ENCODE peak calls at places on chromosome 5, in six cellular contexts. J is HepG2, L is GM12878, B is GM12891, G is H1, W is K562. Y is an unnamed sample.

GRCh38 chr5:107058239-107058638 is 612.5 kb downstream of the EFNA5 start:
- DNase-seq in J (no peak), L (no peak), B (no peak), G (no peak), W (no peak), Y (no peak)

GRCh38 chr5:1888541-1889251 is 6.0 kb upstream of the IRX4 start:
- DNase-seq in J (no peak), L (no peak), B (no peak), G (no peak), W (no peak), Y (no peak)

GRCh38 chr5:91079037-91079436 is 304.1 kb downstream of the ARRDC3 start:
- DNase-seq in J (no peak), L (peak), B (no peak), G (no peak), W (no peak), Y (no peak)

GRCh38 chr5:127410906-127411780 is 106.3 kb upstream of the PRRC1 start:
- DNase-seq in J (no peak), L (peak), B (no peak), G (no peak), W (no peak), Y (no peak)

GRCh38 chr5:169258372-169259000 is 42.5 kb downstream of the SLIT3 start:
- DNase-seq in J (no peak), L (no peak), B (no peak), G (no peak), W (no peak), Y (no peak)

GRCh38 chr5:51960617-51961115 is 577.4 kb downstream of the ISL1 start:
- DNase-seq in J (no peak), L (no peak), B (no peak), G (no peak), W (no peak), Y (no peak)

GRCh38 chr5:10303201-10303600 is 4.5 kb downstream of the CMBL start:
- DNase-seq in J (no peak), L (no peak), B (no peak), G (no peak), W (no peak), Y (no peak)

GRCh38 chr5:177550120-177550519 is 4.2 kb downstream of the FAM193B start:
- DNase-seq in J (no peak), L (no peak), B (no peak), G (no peak), W (no peak), Y (no peak)

GRCh38 chr5:135978212-135978631 is 23.4 kb upstream of the LECT2 start:
- DNase-seq in J (no peak), L (no peak), B (no peak), G (no peak), W (no peak), Y (no peak)

GRCh38 chr5:84344788-84345187 is 39.9 kb downstream of the EDIL3 start:
- DNase-seq in J (no peak), L (no peak), B (no peak), G (no peak), W (no peak), Y (no peak)

GRCh38 chr5:178213748-178214151 is 9.4 kb downstream of the HNRNPAB start:
- DNase-seq in J (no peak), L (no peak), B (no peak), G (no peak), W (no peak), Y (no peak)

GRCh38 chr5:154367101-154367500 is 78.7 kb upstream of the SAP30L start:
- DNase-seq in J (no peak), L (no peak), B (peak), G (no peak), W (no peak), Y (no peak)

GRCh38 chr5:82074968-82075367 is 103.1 kb downstream of the ATG10 start:
- DNase-seq in J (no peak), L (no peak), B (no peak), G (no peak), W (no peak), Y (no peak)

DNA sequence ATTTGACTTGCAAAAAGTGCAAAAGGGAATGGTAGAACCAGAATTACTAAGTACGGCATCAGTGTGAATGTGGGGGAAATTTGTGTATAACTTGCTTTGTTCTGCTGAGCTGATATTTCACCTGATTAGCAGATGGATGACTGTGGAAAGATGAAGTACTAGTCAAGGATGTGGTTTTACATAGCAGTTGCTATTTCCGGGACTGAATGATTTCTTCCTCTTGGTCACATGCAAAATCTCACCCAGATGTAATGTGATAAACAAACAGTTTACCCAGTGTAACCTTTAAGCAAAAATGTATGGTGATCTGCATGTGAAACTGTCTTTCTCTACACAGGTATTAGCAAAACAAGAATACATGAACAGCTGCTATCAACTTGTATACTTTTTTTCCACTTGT is 46.1 kb downstream of the DCP2 start:
- DNase-seq in J (no peak), L (peak), B (no peak), G (no peak), W (no peak), Y (no peak)
- TF ChIP-seq POLR2A in J (no peak), L (no peak), B (no peak), G (peak), W (no peak), Y (no peak)

GRCh38 chr5:118606940-118607339 is 381.4 kb downstream of the DTWD2 start:
- DNase-seq in J (no peak), L (no peak), B (no peak), G (no peak), W (no peak), Y (no peak)

GRCh38 chr5:118616281-118616680 is 372.1 kb downstream of the DTWD2 start:
- DNase-seq in J (no peak), L (peak), B (no peak), G (no peak), W (no peak), Y (no peak)

GRCh38 chr5:118605761-118606160 is 382.6 kb downstream of the DTWD2 start:
- DNase-seq in J (no peak), L (no peak), B (no peak), G (no peak), W (no peak), Y (no peak)

GRCh38 chr5:118614701-118615475 is 373.5 kb downstream of the DTWD2 start:
- DNase-seq in J (no peak), L (no peak), B (no peak), G (no peak), W (no peak), Y (no peak)

GRCh38 chr5:118611332-118611945 is 376.9 kb downstream of the DTWD2 start:
- DNase-seq in J (peak), L (no peak), B (peak), G (no peak), W (peak), Y (no peak)
- TF ChIP-seq TAF1 in J (no peak), L (no peak), B (no peak), G (no peak), W (no peak), Y (no peak)

DNA sequence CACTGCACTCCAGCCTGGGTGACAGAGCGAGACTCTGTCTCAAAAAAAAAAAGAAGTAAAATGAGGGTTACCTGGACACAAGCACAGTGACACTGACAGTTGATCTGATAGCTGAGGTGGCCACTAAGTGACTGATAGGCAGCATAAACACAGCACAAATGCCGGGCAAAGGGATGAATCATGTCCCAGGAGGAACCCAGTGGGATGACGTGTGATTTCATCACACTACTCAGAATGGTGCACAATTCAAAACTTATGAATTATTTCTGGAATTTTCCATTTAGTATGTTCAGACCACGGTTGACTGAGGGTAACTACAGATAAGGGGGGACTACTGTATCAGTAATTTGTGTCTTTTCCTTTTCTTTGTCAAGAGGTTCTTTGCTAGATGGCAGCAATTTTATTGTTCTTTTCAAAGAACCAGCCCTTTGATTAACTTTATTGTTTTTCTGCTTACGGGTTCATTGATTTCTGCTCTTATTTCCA is 34.3 kb upstream of the RNF130 start:
- DNase-seq in J (no peak), L (no peak), B (no peak), G (no peak), W (peak), Y (no peak)
- TF ChIP-seq POLR2A in J (no peak), L (no peak), B (no peak), G (no peak), W (no peak), Y (no peak)

DNA sequence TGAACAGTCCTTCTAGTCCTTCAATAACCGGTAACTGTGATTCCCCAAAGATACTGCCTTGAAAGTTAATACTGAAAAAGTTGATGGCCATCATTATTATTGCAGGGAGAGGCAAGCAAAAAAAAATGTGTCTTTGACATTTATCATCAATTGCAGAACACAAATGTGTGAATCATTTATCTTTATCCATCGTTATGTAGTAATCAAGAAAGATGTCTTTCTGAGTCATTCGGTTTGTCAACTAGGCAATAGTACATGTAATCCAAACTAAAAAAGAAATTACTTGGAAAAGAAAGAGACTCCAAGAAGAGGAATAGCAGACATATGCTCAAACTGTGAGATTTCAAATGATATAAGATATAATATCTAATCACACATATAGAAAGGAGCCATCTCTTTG is 473.0 kb downstream of the CETN3 start:
- DNase-seq in J (no peak), L (no peak), B (no peak), G (no peak), W (no peak), Y (no peak)
- TF ChIP-seq TAF1 in J (no peak), L (no peak), B (no peak), G (no peak), W (no peak), Y (no peak)

GRCh38 chr5:138216799-138217198 is 3.7 kb upstream of the CDC23 start:
- DNase-seq in J (no peak), L (no peak), B (no peak), G (no peak), W (no peak), Y (no peak)

GRCh38 chr5:138210985-138211384 is 2.1 kb downstream of the CDC23 start:
- DNase-seq in J (no peak), L (no peak), B (no peak), G (no peak), W (no peak), Y (no peak)

GRCh38 chr5:138212828-138213160 is 329 bp downstream of the CDC23 start:
- DNase-seq in J (no peak), L (no peak), B (peak), G (no peak), W (peak), Y (no peak)

GRCh38 chr5:138213161-138214029 is at the start of gene CDC23:
- DNase-seq in J (peak), L (peak), B (peak), G (peak), W (peak), Y (peak)
- TF ChIP-seq POLR2A in J (peak), L (peak), B (peak), G (peak), W (peak), Y (peak)

DNA sequence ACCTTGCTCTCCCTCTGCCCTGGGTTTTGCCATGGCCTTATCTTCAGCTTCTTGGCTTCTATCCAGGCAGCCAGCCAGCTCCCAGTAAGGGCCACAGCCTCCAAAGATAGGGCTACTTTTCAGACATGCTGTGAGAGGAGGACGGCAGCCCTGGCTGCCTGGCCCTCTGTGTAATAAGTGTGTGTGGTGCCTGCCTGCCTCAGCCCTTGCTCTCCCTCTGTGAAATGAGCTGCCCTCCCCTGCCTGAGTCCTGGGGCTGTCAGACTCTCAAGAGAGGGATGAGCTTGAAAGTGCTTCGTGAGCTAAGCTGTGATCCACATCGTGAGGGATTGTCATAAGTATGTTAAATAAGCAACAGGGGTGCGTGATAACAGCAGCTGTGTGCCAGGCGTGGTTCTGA is 8.1 kb downstream of the NDST1 start:
- DNase-seq in J (peak), L (no peak), B (no peak), G (no peak), W (peak), Y (no peak)
- TF ChIP-seq TAF1 in J (no peak), L (no peak), B (no peak), G (no peak), W (no peak), Y (no peak)

DNA sequence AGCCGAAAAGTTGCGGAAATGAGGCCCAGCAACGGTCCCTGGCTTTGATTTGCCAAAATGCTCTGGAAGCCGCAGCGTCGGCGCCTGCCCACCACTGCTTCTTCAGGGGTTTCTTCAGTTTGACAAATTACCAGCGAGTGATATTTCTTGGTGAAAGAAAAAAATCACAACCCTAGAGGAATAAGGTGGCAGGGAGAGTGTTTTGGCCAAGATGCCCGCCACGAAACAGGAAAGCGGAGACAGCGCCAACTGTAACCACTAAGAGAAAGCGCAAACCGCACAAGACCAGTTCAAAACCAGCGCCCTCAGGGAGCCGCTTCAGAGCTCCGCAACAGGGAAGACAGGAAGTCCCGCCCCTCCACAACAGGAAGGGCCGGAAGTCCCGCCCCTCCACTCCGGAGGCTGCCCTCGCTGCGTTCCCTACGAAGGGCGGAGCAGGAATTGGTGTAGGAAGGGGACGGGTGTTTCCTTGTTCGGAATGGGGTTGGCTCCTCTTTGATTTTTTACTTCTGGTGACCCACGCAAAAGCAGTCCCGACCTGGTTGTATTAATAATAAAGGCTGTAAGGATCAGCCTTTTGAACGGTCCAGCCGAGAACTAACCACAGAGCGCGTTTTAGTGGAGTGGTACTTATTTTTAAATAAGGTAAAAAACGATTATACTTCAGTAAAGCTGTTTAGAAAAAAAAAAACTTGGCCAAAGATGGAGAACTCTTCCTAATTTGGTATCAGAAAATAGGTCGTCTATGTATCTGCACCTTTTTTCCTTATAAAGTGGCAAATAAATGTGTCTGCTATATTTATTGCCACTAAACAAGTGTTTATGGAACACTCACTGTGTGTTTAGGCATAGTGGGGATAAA is at the start of gene C5orf34:
- DNase-seq in J (peak), L (peak), B (peak), G (peak), W (peak), Y (peak)
- TF ChIP-seq POLR2A in J (peak), L (peak), B (peak), G (peak), W (peak), Y (peak)

GRCh38 chr5:171622010-171622409 is 163.6 kb upstream of the SMIM23 start:
- DNase-seq in J (no peak), L (no peak), B (no peak), G (no peak), W (no peak), Y (no peak)

GRCh38 chr5:171623107-171623506 is 162.5 kb upstream of the SMIM23 start:
- DNase-seq in J (no peak), L (no peak), B (no peak), G (no peak), W (no peak), Y (no peak)

GRCh38 chr5:171625646-171626045 is 160.0 kb upstream of the SMIM23 start:
- DNase-seq in J (no peak), L (no peak), B (no peak), G (no peak), W (no peak), Y (no peak)

GRCh38 chr5:171624396-171624795 is 161.2 kb upstream of the SMIM23 start:
- DNase-seq in J (no peak), L (no peak), B (no peak), G (no peak), W (no peak), Y (no peak)

DNA sequence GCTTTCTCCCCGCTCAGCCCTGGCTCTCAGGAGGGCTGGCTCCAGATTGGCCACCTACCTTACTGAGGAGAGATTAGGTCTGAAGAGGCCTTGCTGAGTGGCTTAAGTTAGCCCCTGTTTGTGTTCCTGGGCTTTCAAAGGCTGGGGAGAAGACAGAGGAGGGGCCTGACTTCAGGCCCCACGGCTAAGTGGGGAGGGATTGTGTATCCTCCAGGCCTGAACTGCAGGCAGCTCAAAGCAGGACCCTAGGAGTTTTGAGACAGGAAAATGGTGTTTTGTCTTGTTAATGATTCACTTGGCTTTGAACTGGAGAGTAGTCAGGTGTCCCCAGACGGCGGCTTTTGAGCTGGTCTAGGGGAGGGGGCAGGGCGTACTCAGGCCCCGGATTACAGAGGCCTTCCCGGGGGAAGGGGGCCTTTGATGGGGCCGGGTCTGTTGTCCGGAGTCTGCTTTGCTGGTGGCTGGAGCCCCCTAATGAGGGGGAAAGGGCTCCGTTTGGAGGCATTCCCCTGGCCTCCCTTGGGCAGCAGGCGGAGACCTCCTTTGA is 162.0 kb upstream of the SMIM23 start:
- DNase-seq in J (peak), L (no peak), B (no peak), G (peak), W (no peak), Y (no peak)
- TF ChIP-seq TAF1 in J (no peak), L (no peak), B (no peak), G (peak), W (no peak), Y (no peak)